ENCODE peak calls at places on chromosome 21, in five cellular contexts. A is Calu3; H is stimulated activated naive CD8-positive, alpha-beta T cell treated with anti-CD3 and anti-CD28 coated beads, Interleukin-15, Interleukin-2, amounts not matched to agents 100 U/mL and 50 U/mL, for 24 hours; M is stimulated activated CD8-positive, alpha-beta memory T cell treated with anti-CD3 and anti-CD28 coated beads, Interleukin-15, amount 100 ng/mL, for 24 hours; W is activated CD4-positive, CD25-positive, alpha-beta regulatory T cell. S is an unnamed sample.

GRCh38 chr21:28832013-28832714 is 160.5 kb downstream of the LTN1 start:
- DNase-seq in A (peak), H (no peak), M (no peak), W (no peak), S (no peak)

GRCh38 chr21:42616366-42617340 is 36.8 kb upstream of the PDE9A start:
- DNase-seq in A (no peak), H (no peak), M (no peak), W (no peak), S (no peak)

GRCh38 chr21:46457801-46458314 is 833 bp upstream of the DIP2A start:
- DNase-seq in A (peak), H (peak), M (peak), W (no peak), S (peak)

GRCh38 chr21:29939859-29940245 is at the start of gene GRIK1:
- DNase-seq in A (no peak), H (no peak), M (no peak), W (no peak), S (no peak)

GRCh38 chr21:44544566-44544965 is 4.6 kb upstream of the KRTAP10-1 start:
- DNase-seq in A (no peak), H (no peak), M (no peak), W (no peak), S (no peak)

GRCh38 chr21:45294509-45295291 is 7.0 kb upstream of the POFUT2 start:
- DNase-seq in A (no peak), H (no peak), M (no peak), W (no peak), S (peak)

GRCh38 chr21:20617130-20617529 is 381.1 kb upstream of the NCAM2 start:
- DNase-seq in A (no peak), H (no peak), M (no peak), W (no peak), S (no peak)

GRCh38 chr21:35616090-35616489 is 444.2 kb downstream of the SETD4 start:
- DNase-seq in A (no peak), H (no peak), M (no peak), W (no peak), S (peak)

S was measured in AG08396.